ENCODE peak calls at places on chromosomes 11 and 22, in nine cellular contexts. One of them, this sample, is unnamed.

GRCh38 chr11:19711911-19712280 is 741 bp upstream of the NAV2 start:
- DNase-seq in cardiac fibroblast: no peak
- DNase-seq in astrocyte: no peak
- DNase-seq in BJ: no peak
- DNase-seq in colonic mucosa: peak
- DNase-seq in neuronal stem cell: no peak
- DNase-seq in GM23248: peak
- DNase-seq in skeletal muscle cell: no peak
- DNase-seq in sigmoid colon: no peak
- DNase-seq in this sample: peak

GRCh38 chr11:78310500-78310909 is 107.1 kb downstream of the GAB2 start:
- DNase-seq in BJ: no peak
- DNase-seq in neuronal stem cell: no peak
- DNase-seq in colonic mucosa: peak
- DNase-seq in cardiac fibroblast: peak
- DNase-seq in sigmoid colon: peak
- DNase-seq in skeletal muscle cell: no peak
- DNase-seq in astrocyte: peak
- DNase-seq in GM23248: peak
- DNase-seq in this sample: no peak

GRCh38 chr22:43099095-43099494 is 9.9 kb upstream of the TTLL1 start:
- DNase-seq in GM23248: no peak
- DNase-seq in sigmoid colon: no peak
- DNase-seq in BJ: no peak
- DNase-seq in neuronal stem cell: no peak
- DNase-seq in colonic mucosa: no peak
- DNase-seq in astrocyte: no peak
- DNase-seq in skeletal muscle cell: no peak
- DNase-seq in cardiac fibroblast: no peak
- DNase-seq in this sample: no peak

GRCh38 chr11:3854660-3854976 is 846 bp upstream of the STIM1 start:
- DNase-seq in astrocyte: no peak
- DNase-seq in GM23248: no peak
- DNase-seq in sigmoid colon: no peak
- DNase-seq in cardiac fibroblast: no peak
- DNase-seq in colonic mucosa: no peak
- DNase-seq in skeletal muscle cell: no peak
- DNase-seq in BJ: no peak
- DNase-seq in neuronal stem cell: no peak
- DNase-seq in this sample: no peak

GRCh38 chr22:29985912-29986311 is 94.4 kb upstream of the HORMAD2 start:
- DNase-seq in skeletal muscle cell: no peak
- DNase-seq in GM23248: no peak
- DNase-seq in sigmoid colon: no peak
- DNase-seq in astrocyte: no peak
- DNase-seq in neuronal stem cell: no peak
- DNase-seq in colonic mucosa: no peak
- DNase-seq in cardiac fibroblast: no peak
- DNase-seq in BJ: no peak
- DNase-seq in this sample: no peak

GRCh38 chr22:20748820-20749428 is 25.0 kb upstream of the SERPIND1 start:
- DNase-seq in GM23248: peak
- DNase-seq in cardiac fibroblast: no peak
- DNase-seq in neuronal stem cell: no peak
- DNase-seq in colonic mucosa: peak
- DNase-seq in skeletal muscle cell: no peak
- DNase-seq in astrocyte: peak
- DNase-seq in BJ: no peak
- DNase-seq in sigmoid colon: no peak
- DNase-seq in this sample: no peak

GRCh38 chr11:124752471-124753100 is 531 bp upstream of the VSIG2 start:
- DNase-seq in sigmoid colon: no peak
- DNase-seq in astrocyte: no peak
- DNase-seq in cardiac fibroblast: no peak
- DNase-seq in GM23248: no peak
- DNase-seq in BJ: no peak
- DNase-seq in colonic mucosa: no peak
- DNase-seq in neuronal stem cell: no peak
- DNase-seq in skeletal muscle cell: no peak
- DNase-seq in this sample: no peak

GRCh38 chr11:124864892-124865180 is 396 bp upstream of the ROBO3 start:
- DNase-seq in sigmoid colon: no peak
- DNase-seq in astrocyte: no peak
- DNase-seq in GM23248: no peak
- DNase-seq in neuronal stem cell: no peak
- DNase-seq in cardiac fibroblast: no peak
- DNase-seq in BJ: no peak
- DNase-seq in skeletal muscle cell: no peak
- DNase-seq in colonic mucosa: no peak
- DNase-seq in this sample: no peak

DNA sequence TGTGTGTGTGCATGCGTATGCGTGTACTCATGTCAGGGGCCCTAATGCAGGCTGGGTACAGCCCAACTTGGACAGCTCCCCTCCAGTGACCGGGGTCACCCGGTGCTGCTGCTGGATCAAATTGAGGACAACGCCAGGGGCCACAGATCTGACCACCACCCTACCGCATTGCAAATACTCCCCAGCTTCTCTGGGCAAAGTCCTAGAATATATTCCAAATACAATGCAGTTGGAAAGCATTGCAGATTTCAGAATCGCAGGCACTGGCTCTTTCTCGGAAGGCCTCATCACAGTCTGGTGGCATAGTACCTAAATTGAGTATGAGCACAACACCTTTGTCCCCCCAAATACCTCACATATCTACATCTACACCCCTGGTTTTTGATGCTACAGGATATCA is 43.2 kb downstream of the MYO7A start:
- DNase-seq in skeletal muscle cell: no peak
- DNase-seq in colonic mucosa: no peak
- DNase-seq in cardiac fibroblast: no peak
- DNase-seq in BJ: no peak
- DNase-seq in neuronal stem cell: no peak
- DNase-seq in GM23248: no peak
- DNase-seq in astrocyte: no peak
- DNase-seq in sigmoid colon: no peak
- DNase-seq in this sample: no peak
- H3K4me3 ChIP-seq in skeletal muscle cell: no peak
- H3K4me3 ChIP-seq in colonic mucosa: no peak
- H3K4me3 ChIP-seq in cardiac fibroblast: no peak
- H3K4me3 ChIP-seq in BJ: no peak
- H3K4me3 ChIP-seq in neuronal stem cell: no peak
- H3K4me3 ChIP-seq in GM23248: no peak
- H3K4me3 ChIP-seq in astrocyte: no peak
- H3K4me3 ChIP-seq in sigmoid colon: no peak
- H3K4me3 ChIP-seq in this sample: no peak

DNA sequence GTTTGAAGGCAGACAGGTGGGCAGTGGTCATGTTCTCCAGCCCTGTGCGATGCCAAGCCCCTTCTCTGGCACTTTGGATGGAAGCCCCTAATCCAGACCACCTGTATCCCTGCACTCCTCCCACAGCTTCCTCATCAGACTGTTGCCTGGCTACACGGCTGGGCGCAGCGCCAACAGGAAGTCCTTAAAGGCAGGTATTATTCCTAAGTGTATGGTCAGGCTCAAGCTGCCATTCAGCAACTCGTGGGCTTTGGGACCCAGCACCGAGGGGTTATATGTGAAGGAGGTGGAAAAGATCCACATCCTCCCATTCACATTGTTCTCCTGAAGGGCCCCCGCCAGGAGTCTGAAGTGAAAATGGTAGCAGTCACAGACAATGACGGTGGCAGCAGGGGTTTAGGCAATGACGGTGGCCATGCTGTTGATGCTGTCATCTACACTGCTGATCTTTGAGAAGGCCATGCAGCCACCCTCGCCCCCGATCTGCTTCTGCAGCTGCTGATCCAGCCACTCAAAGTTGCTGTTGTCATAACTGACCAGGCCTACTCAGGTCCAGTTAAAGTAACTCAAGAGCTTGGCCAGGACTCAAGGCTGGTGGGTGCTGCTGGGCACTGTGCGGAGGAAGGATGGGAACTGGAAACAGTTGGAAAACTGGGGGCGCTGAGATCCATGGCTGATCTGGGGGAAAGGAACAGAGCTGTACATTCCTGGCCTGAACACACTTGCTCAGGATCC is 27.7 kb downstream of the OR6Q1 start:
- DNase-seq in BJ: no peak
- DNase-seq in cardiac fibroblast: no peak
- DNase-seq in colonic mucosa: peak
- DNase-seq in astrocyte: no peak
- DNase-seq in sigmoid colon: no peak
- DNase-seq in GM23248: no peak
- DNase-seq in neuronal stem cell: no peak
- DNase-seq in skeletal muscle cell: no peak
- DNase-seq in this sample: peak
- H3K4me3 ChIP-seq in BJ: no peak
- H3K4me3 ChIP-seq in cardiac fibroblast: no peak
- H3K4me3 ChIP-seq in colonic mucosa: no peak
- H3K4me3 ChIP-seq in astrocyte: no peak
- H3K4me3 ChIP-seq in sigmoid colon: no peak
- H3K4me3 ChIP-seq in GM23248: no peak
- H3K4me3 ChIP-seq in neuronal stem cell: no peak
- H3K4me3 ChIP-seq in skeletal muscle cell: no peak
- H3K4me3 ChIP-seq in this sample: no peak

DNA sequence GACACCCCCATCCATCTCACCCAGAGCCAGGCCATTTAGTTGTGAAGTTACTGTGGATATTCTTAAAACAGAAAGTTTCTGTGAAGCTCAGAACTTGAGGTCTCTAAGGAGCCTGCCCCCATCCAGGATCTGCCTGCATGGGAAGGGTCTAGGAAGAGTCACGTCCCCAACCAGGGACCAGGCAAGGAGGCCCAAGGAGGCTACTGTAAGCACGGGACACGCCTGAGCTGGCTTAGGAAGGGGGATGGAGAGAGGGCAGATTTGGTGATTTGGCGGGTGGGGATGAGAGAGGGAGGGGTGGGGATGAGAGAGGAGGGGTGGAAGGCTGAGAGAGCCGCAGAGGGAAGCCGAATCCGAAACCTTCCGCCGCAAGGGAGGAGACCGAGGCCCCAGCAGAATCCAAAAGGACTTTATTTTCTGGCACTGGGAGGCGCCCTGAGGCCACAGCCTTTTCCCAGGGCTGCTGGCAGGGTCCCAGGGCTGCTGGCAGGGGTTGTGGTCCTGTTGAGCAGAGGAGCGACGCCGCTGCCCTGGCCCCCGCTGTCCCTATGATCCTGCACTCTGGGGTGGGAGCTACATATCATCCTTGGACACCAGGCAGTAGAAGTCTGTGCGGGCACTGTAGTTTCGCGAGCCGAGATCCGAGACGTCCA is 9.3 kb downstream of the SIGIRR start:
- DNase-seq in neuronal stem cell: no peak
- DNase-seq in GM23248: peak
- DNase-seq in cardiac fibroblast: no peak
- DNase-seq in sigmoid colon: peak
- DNase-seq in skeletal muscle cell: no peak
- DNase-seq in astrocyte: no peak
- DNase-seq in colonic mucosa: peak
- DNase-seq in BJ: no peak
- DNase-seq in this sample: no peak
- H3K4me3 ChIP-seq in neuronal stem cell: no peak
- H3K4me3 ChIP-seq in GM23248: peak
- H3K4me3 ChIP-seq in cardiac fibroblast: no peak
- H3K4me3 ChIP-seq in sigmoid colon: no peak
- H3K4me3 ChIP-seq in skeletal muscle cell: no peak
- H3K4me3 ChIP-seq in astrocyte: no peak
- H3K4me3 ChIP-seq in colonic mucosa: no peak
- H3K4me3 ChIP-seq in BJ: no peak
- H3K4me3 ChIP-seq in this sample: no peak

GRCh38 chr11:64229090-64229958 is 1.0 kb upstream of the DNAJC4 start:
- DNase-seq in cardiac fibroblast: no peak
- DNase-seq in astrocyte: no peak
- DNase-seq in skeletal muscle cell: no peak
- DNase-seq in sigmoid colon: no peak
- DNase-seq in neuronal stem cell: no peak
- DNase-seq in BJ: no peak
- DNase-seq in colonic mucosa: peak
- DNase-seq in GM23248: no peak
- DNase-seq in this sample: no peak
- H3K4me3 ChIP-seq in cardiac fibroblast: no peak
- H3K4me3 ChIP-seq in astrocyte: peak
- H3K4me3 ChIP-seq in skeletal muscle cell: peak
- H3K4me3 ChIP-seq in sigmoid colon: no peak
- H3K4me3 ChIP-seq in neuronal stem cell: no peak
- H3K4me3 ChIP-seq in BJ: no peak
- H3K4me3 ChIP-seq in colonic mucosa: peak
- H3K4me3 ChIP-seq in GM23248: peak
- H3K4me3 ChIP-seq in this sample: no peak

GRCh38 chr11:9357041-9357440 is 27.4 kb upstream of the IPO7 start:
- DNase-seq in colonic mucosa: no peak
- DNase-seq in cardiac fibroblast: no peak
- DNase-seq in skeletal muscle cell: no peak
- DNase-seq in astrocyte: no peak
- DNase-seq in GM23248: no peak
- DNase-seq in neuronal stem cell: no peak
- DNase-seq in BJ: no peak
- DNase-seq in sigmoid colon: no peak
- DNase-seq in this sample: no peak

GRCh38 chr11:9347100-9347499 is 32.7 kb upstream of the TMEM41B start:
- DNase-seq in sigmoid colon: no peak
- DNase-seq in colonic mucosa: no peak
- DNase-seq in astrocyte: peak
- DNase-seq in neuronal stem cell: no peak
- DNase-seq in BJ: no peak
- DNase-seq in cardiac fibroblast: no peak
- DNase-seq in skeletal muscle cell: no peak
- DNase-seq in GM23248: no peak
- DNase-seq in this sample: no peak

GRCh38 chr11:9351956-9352355 is 32.5 kb upstream of the IPO7 start:
- DNase-seq in GM23248: peak
- DNase-seq in neuronal stem cell: no peak
- DNase-seq in sigmoid colon: no peak
- DNase-seq in colonic mucosa: no peak
- DNase-seq in astrocyte: peak
- DNase-seq in BJ: no peak
- DNase-seq in cardiac fibroblast: peak
- DNase-seq in skeletal muscle cell: no peak
- DNase-seq in this sample: no peak

DNA sequence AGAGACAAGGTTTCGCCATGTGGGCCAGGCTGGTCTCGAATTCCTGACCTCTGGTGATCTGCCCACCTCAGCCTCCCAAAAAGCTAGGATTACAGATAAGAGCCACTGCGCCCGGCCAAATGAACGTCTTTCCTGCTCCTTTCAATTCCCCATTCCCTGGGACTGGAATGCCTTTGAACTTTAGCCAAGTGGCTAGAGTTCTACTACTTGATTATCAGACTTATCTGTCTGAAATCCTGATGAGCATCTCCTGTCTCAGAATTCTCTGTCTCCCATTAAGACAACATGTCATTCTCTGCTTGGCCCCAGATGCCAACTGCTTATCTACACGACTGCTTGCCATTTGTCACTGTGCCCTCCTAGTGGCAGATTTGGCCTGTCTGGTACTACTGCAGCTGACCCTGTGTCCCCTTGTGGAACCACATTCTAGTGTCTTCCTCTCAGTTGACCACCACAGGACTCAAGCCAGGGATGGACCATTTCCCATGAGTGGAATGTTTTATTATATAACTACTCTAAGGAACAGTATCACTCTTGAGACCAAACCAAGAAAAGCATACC is 33.1 kb upstream of the IPO7 start:
- DNase-seq in sigmoid colon: no peak
- DNase-seq in GM23248: no peak
- DNase-seq in cardiac fibroblast: no peak
- DNase-seq in colonic mucosa: no peak
- DNase-seq in BJ: no peak
- DNase-seq in neuronal stem cell: no peak
- DNase-seq in astrocyte: no peak
- DNase-seq in skeletal muscle cell: no peak
- DNase-seq in this sample: no peak
- H3K4me3 ChIP-seq in sigmoid colon: no peak
- H3K4me3 ChIP-seq in GM23248: no peak
- H3K4me3 ChIP-seq in cardiac fibroblast: no peak
- H3K4me3 ChIP-seq in colonic mucosa: no peak
- H3K4me3 ChIP-seq in BJ: no peak
- H3K4me3 ChIP-seq in neuronal stem cell: no peak
- H3K4me3 ChIP-seq in astrocyte: no peak
- H3K4me3 ChIP-seq in skeletal muscle cell: no peak
- H3K4me3 ChIP-seq in this sample: no peak